ENCODE peak calls at places on chromosomes 6 and 20, in four cellular contexts. Y, H, G and U are unnamed samples.

GRCh38 chr20:53929399-53929798 is 141.0 kb downstream of the BCAS1 start:
- DNase-seq in G (no peak), H (no peak), Y (no peak), U (no peak)

GRCh38 chr20:57322476-57322875 is 7.1 kb upstream of the SPO11 start:
- DNase-seq in Y (no peak), G (no peak), H (no peak), U (no peak)

GRCh38 chr6:38182426-38182825 is 362.9 kb downstream of the ZFAND3 start:
- DNase-seq in H (no peak), G (no peak), Y (no peak), U (no peak)

GRCh38 chr6:92942549-92942948 is 476.8 kb downstream of the EPHA7 start:
- DNase-seq in H (no peak), G (no peak), Y (no peak), U (no peak)

GRCh38 chr20:5981139-5981538 is 30.7 kb downstream of the MCM8 start:
- DNase-seq in G (no peak), Y (no peak), H (no peak), U (no peak)

GRCh38 chr6:149895702-149896310 is 2.1 kb downstream of the RAET1E start:
- DNase-seq in Y (peak; percentile 65), H (peak; percentile 68), G (no peak), U (peak; percentile 43)

GRCh38 chr6:139857143-139857542 is 482.7 kb upstream of the CITED2 start:
- DNase-seq in G (no peak), H (no peak), Y (no peak), U (no peak)

GRCh38 chr20:63968928-63969760 is 586 bp downstream of the ZNF512B start:
- DNase-seq in H (peak; percentile 42), Y (peak; percentile 29), G (peak; percentile 37), U (no peak)

GRCh38 chr6:7139835-7140470 is 32.2 kb downstream of the RREB1 start:
- DNase-seq in H (no peak), Y (no peak), G (no peak), U (no peak)

GRCh38 chr20:6769953-6770831 is 2.7 kb downstream of the BMP2 start:
- DNase-seq in Y (peak; percentile 68), H (peak; percentile 23), G (peak; percentile 46), U (no peak)

GRCh38 chr6:135183532-135184440 is 2.7 kb downstream of the MYB start:
- DNase-seq in H (no peak), Y (peak; percentile 54), G (peak; percentile 22), U (no peak)

GRCh38 chr6:33837971-33838665 is 34.3 kb upstream of the MLN start:
- DNase-seq in Y (peak; percentile 55), H (no peak), G (peak; percentile 66), U (no peak)

GRCh38 chr6:125294925-125295324 is 6.8 kb downstream of the HDDC2 start:
- DNase-seq in Y (no peak), H (peak; percentile 37), G (no peak), U (no peak)

GRCh38 chr6:3822747-3823445 is 26.3 kb upstream of the FAM50B start:
- DNase-seq in H (no peak), G (no peak), Y (peak; percentile 59), U (no peak)

GRCh38 chr6:156953478-156954146 is 176.4 kb downstream of the ARID1B start:
- DNase-seq in G (no peak), H (peak; percentile 68), Y (peak; percentile 96), U (peak; percentile 96)

GRCh38 chr6:93721386-93722048 is 302.2 kb upstream of the EPHA7 start:
- DNase-seq in Y (peak; percentile 46), H (no peak), G (no peak), U (peak; percentile 33)

GRCh38 chr6:134223761-134224445 is 94.0 kb downstream of the SGK1 start:
- DNase-seq in H (no peak), G (no peak), Y (peak; percentile 60), U (no peak)

GRCh38 chr6:153090241-153090930 is 40.7 kb downstream of the RGS17 start:
- DNase-seq in G (no peak), H (no peak), Y (peak; percentile 92), U (peak; percentile 48)

GRCh38 chr6:159168536-159169192 is 536 bp upstream of the FNDC1 start:
- DNase-seq in H (peak; percentile 17), G (peak; percentile 46), Y (peak; percentile 79), U (no peak)

GRCh38 chr20:16877053-16877554 is 128.9 kb downstream of the OTOR start:
- DNase-seq in G (no peak), H (no peak), Y (no peak), U (no peak)

GRCh38 chr6:390914-391558 is 516 bp upstream of the IRF4 start:
- DNase-seq in G (no peak), Y (peak; percentile 74), H (no peak), U (no peak)

GRCh38 chr6:152952866-152953509 is 29.9 kb downstream of the FBXO5 start:
- DNase-seq in H (no peak), G (no peak), Y (peak; percentile 72), U (peak; percentile 20)

GRCh38 chr20:609371-609964 is 641 bp downstream of the TCF15 start:
- DNase-seq in Y (no peak), G (no peak), H (no peak), U (no peak)
- H3K4me3 ChIP-seq in Y (no peak overlapping the region), G (no peak overlapping the region), H (peak overlapping the region; percentile 77), U (no peak overlapping the region)

GRCh38 chr6:10382728-10383127 is 32.1 kb downstream of the TFAP2A start:
- DNase-seq in H (no peak), G (no peak), Y (no peak), U (no peak)

GRCh38 chr6:10381830-10382208 is 33.1 kb downstream of the TFAP2A start:
- DNase-seq in Y (no peak), H (no peak), G (no peak), U (no peak)

GRCh38 chr6:10382322-10382721 is 32.6 kb downstream of the TFAP2A start:
- DNase-seq in H (no peak), Y (no peak), G (no peak), U (no peak)

GRCh38 chr6:10383312-10384063 is 31.4 kb downstream of the TFAP2A start:
- DNase-seq in G (no peak), Y (peak; percentile 79), H (no peak), U (no peak)

DNA sequence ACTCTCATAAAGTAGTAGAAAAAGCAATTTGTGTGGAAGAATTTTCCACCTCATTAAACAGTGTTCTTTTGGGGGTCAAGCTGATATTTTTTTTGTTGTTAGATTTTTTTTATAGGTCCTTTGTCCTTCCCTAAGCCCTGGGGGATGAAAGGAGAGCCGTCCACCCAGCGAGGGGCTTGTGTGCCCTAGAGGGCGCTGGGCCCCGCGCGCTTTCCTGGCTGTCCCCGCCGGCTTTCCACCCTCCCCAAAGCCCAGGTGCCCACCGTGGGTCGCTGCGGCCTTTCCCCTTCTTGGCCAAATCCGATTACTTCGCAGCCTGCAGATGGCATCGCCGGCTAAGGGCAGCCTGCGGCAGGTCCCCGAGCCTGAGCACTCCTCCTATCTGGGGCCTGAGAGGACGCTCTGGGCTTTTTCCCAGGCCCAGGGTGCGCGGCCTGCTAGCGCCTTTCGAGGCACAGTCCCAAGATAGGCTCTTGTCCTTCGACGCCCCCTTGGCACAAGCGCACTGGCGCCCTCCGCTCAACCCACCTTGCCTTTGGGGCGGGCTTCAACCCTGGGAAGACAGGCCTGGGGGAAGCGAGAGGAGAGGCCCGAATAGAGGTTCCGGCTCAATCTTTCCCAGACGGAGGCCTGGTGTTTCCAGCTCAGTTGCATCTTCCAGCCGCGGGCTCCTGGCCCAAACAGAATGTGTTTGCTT is 33.6 kb downstream of the TFAP2A start:
- DNase-seq in G (no peak), Y (peak; percentile 29), H (no peak), U (no peak)
- TF ChIP-seq CTCF in G (no peak), Y (peak; percentile 7), H (no peak), U (no peak)

DNA sequence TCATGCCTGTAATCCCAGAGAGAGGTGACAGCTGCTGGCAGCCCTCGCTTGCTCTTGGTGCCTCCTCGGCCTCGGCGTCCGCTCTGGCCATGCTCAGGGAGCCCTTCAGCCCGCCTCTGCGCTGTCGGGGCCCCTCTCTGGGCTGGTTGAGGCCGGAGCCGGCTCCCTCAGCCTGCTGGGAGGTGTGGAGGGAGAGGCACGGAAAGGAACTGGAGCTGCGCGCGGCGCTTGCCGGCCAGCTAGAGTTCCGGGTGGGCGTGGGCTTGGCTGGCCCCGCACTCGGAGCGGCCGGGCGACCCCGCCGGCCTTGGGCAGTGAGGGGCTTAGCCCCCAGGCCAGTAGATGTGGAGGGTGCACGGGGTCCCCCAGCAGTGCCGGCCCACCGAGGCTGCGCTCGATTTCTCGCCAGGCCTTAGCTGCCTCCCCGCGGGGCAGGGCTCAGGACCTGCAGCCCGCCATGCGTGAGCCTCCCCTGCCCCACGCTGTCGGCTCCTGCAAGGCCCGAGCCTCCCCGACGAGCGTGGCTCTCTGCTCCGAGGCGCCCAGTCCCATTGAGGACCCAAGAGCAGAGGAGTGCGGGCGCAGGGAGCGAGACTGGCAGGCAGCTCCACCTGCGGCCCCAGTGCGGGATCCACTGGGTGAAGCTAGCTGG is 34.6 kb downstream of the C6orf52 start:
- DNase-seq in H (no peak), Y (peak; percentile 23), G (no peak), U (no peak)
- H3K4me3 ChIP-seq in H (peak overlapping the region; percentile 46), Y (peak overlapping the region; percentile 35), G (no peak overlapping the region), U (no peak overlapping the region)

GRCh38 chr20:62351469-62352401 is 15.4 kb downstream of the LAMA5 start:
- DNase-seq in H (no peak), Y (no peak), G (no peak), U (no peak)

GRCh38 chr20:62350629-62351422 is 16.3 kb downstream of the LAMA5 start:
- DNase-seq in G (no peak), H (no peak), Y (no peak), U (no peak)

GRCh38 chr20:62354031-62354808 is 12.9 kb downstream of the LAMA5 start:
- DNase-seq in H (no peak), G (no peak), Y (no peak), U (no peak)

GRCh38 chr20:62353289-62354030 is 13.7 kb downstream of the LAMA5 start:
- DNase-seq in G (no peak), Y (no peak), H (no peak), U (no peak)

DNA sequence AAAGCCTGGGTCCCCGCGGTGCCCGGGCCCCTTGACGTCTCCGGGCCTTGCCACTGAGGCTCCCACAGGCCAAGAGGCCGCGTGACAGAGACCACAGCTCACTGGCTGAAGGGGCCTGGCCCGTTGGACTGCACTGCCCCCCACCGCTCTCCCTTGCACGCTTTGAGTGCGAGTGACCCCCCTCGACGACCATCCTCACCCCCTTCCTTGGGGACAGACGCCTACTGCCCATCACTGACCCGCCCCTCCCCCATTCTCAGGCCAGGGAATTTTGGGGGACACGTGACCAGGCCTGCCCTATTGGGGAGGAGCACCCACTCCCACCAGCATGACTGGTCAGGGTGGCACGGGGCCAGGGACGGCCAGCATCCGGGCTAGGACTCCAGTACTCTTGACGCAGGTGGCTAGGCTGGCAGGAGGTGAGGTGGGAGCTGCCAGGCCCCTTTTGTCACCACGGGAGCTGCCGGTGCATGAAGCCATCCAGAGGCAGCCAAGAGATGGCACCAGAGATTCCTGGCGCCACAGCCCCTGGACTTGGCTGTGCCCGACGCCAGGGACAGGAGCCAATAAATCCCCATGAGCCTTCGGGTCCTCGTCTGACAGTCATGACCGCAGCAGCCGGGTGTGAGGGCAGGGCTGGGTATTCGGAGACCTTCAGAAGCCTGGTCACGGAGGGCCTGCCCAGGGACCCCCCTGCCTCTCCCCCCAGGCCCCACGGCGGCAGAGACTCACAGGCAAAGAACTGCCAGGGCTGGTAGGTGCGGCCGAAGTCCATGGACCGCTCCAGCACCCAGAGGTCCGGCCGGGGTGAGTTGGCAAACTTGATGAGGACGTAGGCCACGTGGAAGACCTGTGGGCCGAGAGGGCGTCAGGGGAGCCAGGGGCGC is 14.5 kb downstream of the LAMA5 start:
- DNase-seq in H (peak; percentile 82), Y (no peak), G (peak; percentile 72), U (no peak)
- TF ChIP-seq CTCF in H (peak; percentile 27), Y (no peak), G (peak; percentile 15), U (no peak)

GRCh38 chr20:39358052-39358451 is 395.9 kb downstream of the DHX35 start:
- DNase-seq in H (peak; percentile 9), G (no peak), Y (no peak), U (no peak)
- H3K4me3 ChIP-seq in H (no peak overlapping the region), G (no peak overlapping the region), Y (no peak overlapping the region), U (no peak overlapping the region)